ENCODE peak calls at places on chromosomes 3 and 15, in six cellular contexts. One of them, this sample, is unnamed. For H3K4me1, the result is how much of the 10 kb centered on the place peaks cover.

GRCh38 chr3:71369733-71370391 is 213.7 kb downstream of the FOXP1 start:
- DNase-seq in body of pancreas: no peak
- DNase-seq in stomach: no peak
- DNase-seq in sigmoid colon: no peak
- DNase-seq in mucosa of descending colon: no peak
- DNase-seq in hepatocyte: no peak
- DNase-seq in this sample: no peak

GRCh38 chr15:67109141-67110034 is 44.0 kb downstream of the SMAD3 start:
- DNase-seq in body of pancreas: peak
- DNase-seq in stomach: no peak
- DNase-seq in sigmoid colon: peak
- DNase-seq in mucosa of descending colon: peak
- DNase-seq in hepatocyte: peak
- DNase-seq in this sample: no peak

GRCh38 chr3:157311633-157312365 is 124.9 kb upstream of the PTX3 start:
- DNase-seq in body of pancreas: no peak
- DNase-seq in stomach: no peak
- DNase-seq in sigmoid colon: no peak
- DNase-seq in mucosa of descending colon: no peak
- DNase-seq in hepatocyte: no peak
- DNase-seq in this sample: no peak

GRCh38 chr3:107068980-107069379 is 308.3 kb upstream of the CCDC54 start:
- DNase-seq in body of pancreas: no peak
- DNase-seq in stomach: no peak
- DNase-seq in sigmoid colon: no peak
- DNase-seq in mucosa of descending colon: no peak
- DNase-seq in hepatocyte: no peak
- DNase-seq in this sample: no peak

GRCh38 chr3:56323986-56324420 is 144.3 kb downstream of the ERC2 start:
- DNase-seq in body of pancreas: no peak
- DNase-seq in stomach: no peak
- DNase-seq in sigmoid colon: no peak
- DNase-seq in mucosa of descending colon: no peak
- DNase-seq in hepatocyte: peak
- DNase-seq in this sample: no peak

GRCh38 chr3:187758318-187758717 is 13.1 kb upstream of the BCL6 start:
- DNase-seq in body of pancreas: no peak
- DNase-seq in stomach: no peak
- DNase-seq in sigmoid colon: no peak
- DNase-seq in mucosa of descending colon: no peak
- DNase-seq in hepatocyte: no peak
- DNase-seq in this sample: no peak

GRCh38 chr3:46955157-46955556 is 21.4 kb downstream of the CCDC12 start:
- DNase-seq in body of pancreas: no peak
- DNase-seq in stomach: no peak
- DNase-seq in sigmoid colon: no peak
- DNase-seq in mucosa of descending colon: no peak
- DNase-seq in hepatocyte: no peak
- DNase-seq in this sample: no peak

GRCh38 chr15:30649952-30650929 is 24.3 kb downstream of the ARHGAP11B start:
- DNase-seq in body of pancreas: no peak
- DNase-seq in stomach: no peak
- DNase-seq in sigmoid colon: no peak
- DNase-seq in mucosa of descending colon: no peak
- DNase-seq in hepatocyte: no peak
- DNase-seq in this sample: no peak

GRCh38 chr3:37546876-37547275 is 314.8 kb upstream of the CTDSPL start:
- DNase-seq in body of pancreas: no peak
- DNase-seq in stomach: no peak
- DNase-seq in sigmoid colon: no peak
- DNase-seq in mucosa of descending colon: no peak
- DNase-seq in hepatocyte: peak
- DNase-seq in this sample: peak

DNA sequence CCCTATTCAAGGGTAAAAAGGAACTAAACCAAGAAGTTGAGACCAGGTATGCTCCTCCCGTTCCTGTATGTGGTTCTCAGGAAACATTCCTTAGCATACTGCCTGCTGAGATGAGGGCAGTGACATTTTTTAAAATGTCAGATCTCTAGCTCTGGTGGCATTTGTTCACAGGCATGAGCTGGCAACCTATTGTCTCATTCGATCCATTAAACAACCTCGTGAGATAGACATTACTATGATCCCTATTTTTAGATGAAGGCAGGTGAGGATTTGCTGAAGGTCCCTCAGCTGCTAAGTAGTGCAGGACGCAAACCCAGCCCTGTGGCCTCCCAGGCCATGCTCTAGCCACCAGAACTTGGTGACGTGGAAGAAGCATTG is 74.9 kb downstream of the SIDT1 start:
- DNase-seq in body of pancreas: no peak
- DNase-seq in stomach: no peak
- DNase-seq in sigmoid colon: no peak
- DNase-seq in mucosa of descending colon: no peak
- DNase-seq in hepatocyte: no peak
- DNase-seq in this sample: no peak
- H3K4me3 ChIP-seq in body of pancreas: no peak
- H3K4me3 ChIP-seq in stomach: no peak
- H3K4me3 ChIP-seq in sigmoid colon: no peak
- H3K4me3 ChIP-seq in mucosa of descending colon: no peak
- H3K4me3 ChIP-seq in hepatocyte: no peak
- H3K4me3 ChIP-seq in this sample: no peak

DNA sequence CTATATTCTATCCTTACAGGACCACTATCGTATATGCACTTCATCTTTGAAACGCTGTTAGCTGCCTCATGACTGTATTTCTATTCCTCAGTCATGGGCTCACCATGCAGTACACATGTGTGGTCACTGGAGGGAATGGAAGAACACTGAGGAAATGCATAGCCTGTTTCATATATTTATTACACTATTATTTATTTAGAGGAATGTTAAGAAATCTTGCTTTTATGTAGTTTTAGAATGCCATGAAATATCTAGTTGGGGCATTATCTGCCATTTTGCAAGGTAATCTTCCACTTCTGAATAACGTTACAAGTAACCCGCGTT is 155.7 kb downstream of the IGF1R start:
- DNase-seq in body of pancreas: no peak
- DNase-seq in stomach: no peak
- DNase-seq in sigmoid colon: no peak
- DNase-seq in mucosa of descending colon: no peak
- DNase-seq in hepatocyte: no peak
- DNase-seq in this sample: no peak
- TF ChIP-seq CTCF in body of pancreas: no peak
- TF ChIP-seq CTCF in stomach: no peak
- TF ChIP-seq CTCF in sigmoid colon: peak
- TF ChIP-seq CTCF in mucosa of descending colon: no peak
- TF ChIP-seq CTCF in hepatocyte: peak
- TF ChIP-seq CTCF in this sample: no peak

DNA sequence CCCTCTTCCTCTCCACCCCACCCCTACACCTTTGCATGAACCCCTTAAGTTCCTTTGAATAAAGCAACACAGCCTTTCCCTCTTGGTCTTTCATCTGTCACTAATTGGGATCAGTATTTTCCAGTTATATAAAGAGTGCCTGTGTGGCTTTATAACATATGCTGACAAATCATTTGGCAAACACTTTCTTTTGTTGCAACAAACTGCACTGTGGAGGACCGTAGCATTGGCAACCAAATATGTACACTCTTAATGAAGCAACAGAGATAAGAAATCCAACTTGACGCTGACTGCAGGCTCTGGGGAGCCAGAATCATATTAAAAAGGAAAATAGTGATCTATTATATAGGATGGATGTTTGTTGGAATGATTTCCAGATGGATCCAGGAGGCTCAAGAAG is 120.1 kb upstream of the PRICKLE2 start:
- DNase-seq in body of pancreas: no peak
- DNase-seq in stomach: no peak
- DNase-seq in sigmoid colon: peak
- DNase-seq in mucosa of descending colon: no peak
- DNase-seq in hepatocyte: peak
- DNase-seq in this sample: peak
- H3K4me1 ChIP-seq in body of pancreas: under half
- H3K4me1 ChIP-seq in stomach: under half
- H3K4me1 ChIP-seq in sigmoid colon: half or more
- H3K4me1 ChIP-seq in mucosa of descending colon: under half
- H3K4me1 ChIP-seq in hepatocyte: under half
- H3K4me1 ChIP-seq in this sample: under half

DNA sequence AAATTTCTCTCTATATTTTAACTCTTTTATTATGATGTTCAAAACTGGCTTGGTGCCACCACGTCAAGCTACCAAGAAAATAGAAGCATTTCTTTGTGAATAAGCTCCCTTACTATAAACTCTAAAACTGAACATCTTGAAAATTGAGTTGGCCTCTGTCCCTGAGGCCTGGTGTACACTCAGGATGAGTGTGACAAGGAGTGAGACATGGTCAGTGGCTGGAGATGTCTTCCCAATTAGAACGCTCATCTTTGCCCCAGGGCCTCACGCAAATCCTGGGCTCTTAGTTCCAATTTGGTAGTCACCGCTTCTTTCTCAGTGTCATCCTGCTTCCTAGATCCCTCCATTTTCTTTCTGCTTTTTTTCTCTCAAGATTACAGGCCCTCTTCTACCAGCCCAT is 26.2 kb downstream of the SLC2A2 start:
- DNase-seq in body of pancreas: no peak
- DNase-seq in stomach: no peak
- DNase-seq in sigmoid colon: no peak
- DNase-seq in mucosa of descending colon: no peak
- DNase-seq in hepatocyte: no peak
- DNase-seq in this sample: no peak
- H3K4me3 ChIP-seq in body of pancreas: no peak
- H3K4me3 ChIP-seq in stomach: no peak
- H3K4me3 ChIP-seq in sigmoid colon: no peak
- H3K4me3 ChIP-seq in mucosa of descending colon: no peak
- H3K4me3 ChIP-seq in hepatocyte: no peak
- H3K4me3 ChIP-seq in this sample: no peak

DNA sequence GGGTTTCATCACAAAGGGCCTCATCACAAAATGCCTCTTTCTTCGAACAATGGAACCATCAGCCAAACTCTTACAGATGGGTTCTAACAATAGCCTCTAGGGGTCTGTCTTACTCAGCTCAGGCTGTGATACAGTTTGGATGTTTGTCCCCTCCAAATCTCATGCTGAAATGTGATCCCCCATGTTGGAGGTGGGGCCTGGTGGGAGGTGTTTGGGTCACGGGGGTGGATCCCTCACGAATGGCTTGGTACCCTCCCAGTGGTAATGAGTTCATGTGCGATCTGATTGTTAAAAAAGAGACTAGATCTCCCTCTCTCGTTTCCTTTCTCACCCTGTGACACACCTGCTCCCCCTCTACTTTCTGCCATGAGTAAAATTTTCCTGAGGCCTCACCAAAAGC is 47.9 kb upstream of the LIPC start:
- DNase-seq in body of pancreas: no peak
- DNase-seq in stomach: no peak
- DNase-seq in sigmoid colon: no peak
- DNase-seq in mucosa of descending colon: no peak
- DNase-seq in hepatocyte: no peak
- DNase-seq in this sample: no peak
- TF ChIP-seq CTCF in body of pancreas: no peak
- TF ChIP-seq CTCF in stomach: no peak
- TF ChIP-seq CTCF in sigmoid colon: no peak
- TF ChIP-seq CTCF in mucosa of descending colon: no peak
- TF ChIP-seq CTCF in hepatocyte: no peak
- TF ChIP-seq CTCF in this sample: no peak

GRCh38 chr3:30663533-30664241 is 57.3 kb downstream of the TGFBR2 start:
- DNase-seq in body of pancreas: no peak
- DNase-seq in stomach: no peak
- DNase-seq in sigmoid colon: no peak
- DNase-seq in mucosa of descending colon: no peak
- DNase-seq in hepatocyte: no peak
- DNase-seq in this sample: no peak
- H3K4me1 ChIP-seq in body of pancreas: under half
- H3K4me1 ChIP-seq in stomach: under half
- H3K4me1 ChIP-seq in sigmoid colon: half or more
- H3K4me1 ChIP-seq in mucosa of descending colon: under half
- H3K4me1 ChIP-seq in hepatocyte: under half
- H3K4me1 ChIP-seq in this sample: half or more